ENCODE peak calls at places on chromosomes 3 and 15, in ten cellular contexts. T is activated CD4-positive, CD25-positive, alpha-beta regulatory T cell; R is mesenchymal stem cell; C is naive thymus-derived CD8-positive, alpha-beta T cell; H is stimulated activated CD4-positive, alpha-beta T cell treated with anti-CD3 and anti-CD28 coated beads, TNF-alpha, amount 100 ng/mL, for 4 hours; L is T-cell; Y is AG08396; N is Right ventricle myocardium superior; I is GM20000; S is RWPE2. X is an unnamed sample.

GRCh38 chr3:195394700-195395099 is 48.1 kb downstream of the ACAP2 start:
- DNase-seq in C (no peak), T (no peak), R (no peak), I (no peak), S (no peak), Y (no peak), H (no peak), L (no peak), N (no peak), X (no peak)

GRCh38 chr3:62630664-62631063 is 244.6 kb downstream of the CADPS start:
- DNase-seq in R (no peak), T (no peak), H (no peak), S (no peak), C (no peak), L (no peak), I (no peak), N (no peak), Y (no peak), X (no peak)

GRCh38 chr15:69743091-69743490 is 290.5 kb downstream of the RPLP1 start:
- DNase-seq in C (no peak), T (no peak), N (no peak), H (no peak), R (no peak), Y (no peak), I (no peak), S (no peak), L (no peak), X (no peak)

GRCh38 chr15:67945951-67946700 is 106.3 kb upstream of the RNU6-1 start:
- DNase-seq in S (peak), I (no peak), L (no peak), Y (no peak), N (no peak), C (no peak), H (no peak), R (peak), T (no peak), X (no peak)

GRCh38 chr3:58293516-58293915 is 12.5 kb upstream of the RPP14 start:
- DNase-seq in S (no peak), H (no peak), T (no peak), L (no peak), Y (no peak), N (no peak), R (no peak), I (no peak), C (no peak), X (no peak)

GRCh38 chr15:73767794-73768501 is 14.8 kb upstream of the INSYN1 start:
- DNase-seq in L (no peak), R (no peak), N (no peak), I (no peak), H (no peak), Y (no peak), C (no peak), T (no peak), S (no peak), X (no peak)

GRCh38 chr15:68445351-68445750 is 13.4 kb upstream of the ITGA11 start:
- DNase-seq in L (no peak), N (no peak), H (no peak), R (no peak), S (no peak), Y (no peak), C (no peak), I (no peak), T (no peak), X (no peak)

GRCh38 chr3:29324180-29324651 is 43.3 kb downstream of the RBMS3 start:
- DNase-seq in Y (peak), R (peak), L (no peak), H (no peak), T (no peak), I (peak), C (no peak), S (peak), N (peak), X (no peak)

GRCh38 chr15:55991841-55992768 is 1.3 kb downstream of the NEDD4 start:
- DNase-seq in I (peak), H (no peak), Y (no peak), T (no peak), L (no peak), C (no peak), N (no peak), S (no peak), R (peak), X (no peak)

GRCh38 chr3:129182390-129183180 is 1.1 kb downstream of the CNBP start:
- DNase-seq in T (no peak), I (no peak), L (no peak), C (no peak), N (no peak), R (peak), S (no peak), Y (no peak), H (no peak), X (no peak)

GRCh38 chr15:31471731-31472430 is 145.2 kb downstream of the KLF13 start:
- DNase-seq in N (no peak), H (no peak), T (no peak), Y (peak), I (no peak), S (peak), R (peak), L (no peak), C (no peak), X (no peak)

GRCh38 chr15:95620934-95621579 is 709.4 kb upstream of the NR2F2 start:
- DNase-seq in H (no peak), S (no peak), R (peak), C (no peak), T (no peak), Y (peak), I (no peak), N (no peak), L (no peak), X (no peak)

GRCh38 chr3:68211637-68212036 is 557.2 kb upstream of the SUCLG2 start:
- DNase-seq in C (no peak), S (no peak), I (no peak), T (no peak), H (no peak), L (no peak), R (no peak), Y (no peak), N (no peak), X (no peak)

GRCh38 chr3:142614059-142614626 is 17.9 kb downstream of the PLS1 start:
- DNase-seq in C (no peak), S (no peak), H (no peak), T (no peak), N (no peak), R (no peak), L (no peak), Y (no peak), I (no peak), X (no peak)